ENCODE peak calls at places on chromosomes 4 and X, in four cellular contexts. One of them, this sample, is unnamed.

GRCh38 chr4:156298230-156298629 is 344.6 kb upstream of the CTSO start:
- DNase-seq in nephron progenitor cell: no peak
- DNase-seq in dorsolateral prefrontal cortex: no peak
- DNase-seq in fibroblast of mammary gland: peak
- DNase-seq in this sample: peak

GRCh38 chr4:78774395-78774794 is 1.8 kb upstream of the BMP2K start:
- DNase-seq in nephron progenitor cell: no peak
- DNase-seq in dorsolateral prefrontal cortex: no peak
- DNase-seq in fibroblast of mammary gland: no peak
- DNase-seq in this sample: no peak

GRCh38 chr4:12144051-12144450 is 715.4 kb upstream of the HS3ST1 start:
- DNase-seq in nephron progenitor cell: no peak
- DNase-seq in dorsolateral prefrontal cortex: no peak
- DNase-seq in fibroblast of mammary gland: no peak
- DNase-seq in this sample: no peak

GRCh38 chrX:44314259-44314734 is 29.2 kb downstream of the EFHC2 start:
- DNase-seq in nephron progenitor cell: no peak
- DNase-seq in fibroblast of mammary gland: peak
- DNase-seq in dorsolateral prefrontal cortex: no peak
- DNase-seq in this sample: peak

GRCh38 chr4:98491862-98492554 is 166.4 kb downstream of the TSPAN5 start:
- DNase-seq in fibroblast of mammary gland: peak
- DNase-seq in nephron progenitor cell: no peak
- DNase-seq in dorsolateral prefrontal cortex: peak
- DNase-seq in this sample: peak

GRCh38 chrX:108699368-108699767 is 37.0 kb downstream of the IRS4 start:
- DNase-seq in fibroblast of mammary gland: peak
- DNase-seq in dorsolateral prefrontal cortex: no peak
- DNase-seq in nephron progenitor cell: no peak
- DNase-seq in this sample: peak

GRCh38 chr4:15234585-15235126 is 193.2 kb upstream of the C1QTNF7 start:
- DNase-seq in fibroblast of mammary gland: peak
- DNase-seq in dorsolateral prefrontal cortex: no peak
- DNase-seq in nephron progenitor cell: no peak
- DNase-seq in this sample: peak

GRCh38 chrX:13747836-13748235 is 13.3 kb downstream of the OFD1 start:
- DNase-seq in dorsolateral prefrontal cortex: peak
- DNase-seq in nephron progenitor cell: no peak
- DNase-seq in fibroblast of mammary gland: peak
- DNase-seq in this sample: peak

GRCh38 chr4:22741744-22742143 is 49.0 kb downstream of the GBA3 start:
- DNase-seq in dorsolateral prefrontal cortex: no peak
- DNase-seq in fibroblast of mammary gland: no peak
- DNase-seq in nephron progenitor cell: no peak
- DNase-seq in this sample: no peak

GRCh38 chrX:114268643-114269042 is 315.2 kb upstream of the HTR2C start:
- DNase-seq in fibroblast of mammary gland: no peak
- DNase-seq in nephron progenitor cell: no peak
- DNase-seq in dorsolateral prefrontal cortex: no peak
- DNase-seq in this sample: no peak

GRCh38 chr4:147453561-147454141 is 27.2 kb upstream of the EDNRA start:
- DNase-seq in nephron progenitor cell: no peak
- DNase-seq in fibroblast of mammary gland: peak
- DNase-seq in dorsolateral prefrontal cortex: no peak
- DNase-seq in this sample: peak

GRCh38 chr4:108193891-108194672 is 25.4 kb upstream of the LEF1 start:
- DNase-seq in fibroblast of mammary gland: peak
- DNase-seq in nephron progenitor cell: no peak
- DNase-seq in dorsolateral prefrontal cortex: no peak
- DNase-seq in this sample: no peak

GRCh38 chr4:163554870-163555465 is 60.5 kb downstream of the TMA16 start:
- DNase-seq in fibroblast of mammary gland: peak
- DNase-seq in dorsolateral prefrontal cortex: no peak
- DNase-seq in nephron progenitor cell: no peak
- DNase-seq in this sample: peak

GRCh38 chrX:13101439-13102139 is 57.2 kb upstream of the FAM9C start:
- DNase-seq in fibroblast of mammary gland: peak
- DNase-seq in nephron progenitor cell: no peak
- DNase-seq in dorsolateral prefrontal cortex: no peak
- DNase-seq in this sample: peak

GRCh38 chr4:73487233-73487632 is 5.7 kb downstream of the AFM start:
- DNase-seq in nephron progenitor cell: no peak
- DNase-seq in fibroblast of mammary gland: no peak
- DNase-seq in dorsolateral prefrontal cortex: no peak
- DNase-seq in this sample: no peak

GRCh38 chr4:75939890-75940691 is 722 bp downstream of the NAAA start:
- DNase-seq in nephron progenitor cell: peak
- DNase-seq in dorsolateral prefrontal cortex: peak
- DNase-seq in fibroblast of mammary gland: peak
- DNase-seq in this sample: peak

GRCh38 chr4:75935628-75936027 is 5.2 kb downstream of the NAAA start:
- DNase-seq in fibroblast of mammary gland: no peak
- DNase-seq in nephron progenitor cell: no peak
- DNase-seq in dorsolateral prefrontal cortex: no peak
- DNase-seq in this sample: no peak

GRCh38 chr4:75940692-75941253 is at the start of gene NAAA:
- DNase-seq in dorsolateral prefrontal cortex: peak
- DNase-seq in fibroblast of mammary gland: peak
- DNase-seq in nephron progenitor cell: peak
- DNase-seq in this sample: peak
- TF ChIP-seq CTCF in dorsolateral prefrontal cortex: no peak
- TF ChIP-seq CTCF in fibroblast of mammary gland: no peak
- TF ChIP-seq CTCF in nephron progenitor cell: no peak
- TF ChIP-seq CTCF in this sample: no peak

GRCh38 chrX:138946941-138947340 is 235.4 kb upstream of the FGF13 start:
- DNase-seq in fibroblast of mammary gland: peak
- DNase-seq in dorsolateral prefrontal cortex: no peak
- DNase-seq in nephron progenitor cell: no peak
- DNase-seq in this sample: peak
- TF ChIP-seq CTCF in fibroblast of mammary gland: no peak
- TF ChIP-seq CTCF in dorsolateral prefrontal cortex: no peak
- TF ChIP-seq CTCF in nephron progenitor cell: no peak
- TF ChIP-seq CTCF in this sample: no peak

GRCh38 chr4:3368841-3369760 is 72.7 kb upstream of the HGFAC start:
- DNase-seq in fibroblast of mammary gland: no peak
- DNase-seq in dorsolateral prefrontal cortex: no peak
- DNase-seq in nephron progenitor cell: no peak
- DNase-seq in this sample: no peak

GRCh38 chr4:3371038-3371437 is 70.7 kb upstream of the HGFAC start:
- DNase-seq in dorsolateral prefrontal cortex: no peak
- DNase-seq in fibroblast of mammary gland: no peak
- DNase-seq in nephron progenitor cell: no peak
- DNase-seq in this sample: peak

GRCh38 chr4:3371581-3372001 is 70.2 kb upstream of the HGFAC start:
- DNase-seq in dorsolateral prefrontal cortex: no peak
- DNase-seq in nephron progenitor cell: peak
- DNase-seq in fibroblast of mammary gland: no peak
- DNase-seq in this sample: no peak

GRCh38 chr4:3368334-3368733 is 73.4 kb upstream of the HGFAC start:
- DNase-seq in dorsolateral prefrontal cortex: no peak
- DNase-seq in nephron progenitor cell: no peak
- DNase-seq in fibroblast of mammary gland: no peak
- DNase-seq in this sample: no peak

DNA sequence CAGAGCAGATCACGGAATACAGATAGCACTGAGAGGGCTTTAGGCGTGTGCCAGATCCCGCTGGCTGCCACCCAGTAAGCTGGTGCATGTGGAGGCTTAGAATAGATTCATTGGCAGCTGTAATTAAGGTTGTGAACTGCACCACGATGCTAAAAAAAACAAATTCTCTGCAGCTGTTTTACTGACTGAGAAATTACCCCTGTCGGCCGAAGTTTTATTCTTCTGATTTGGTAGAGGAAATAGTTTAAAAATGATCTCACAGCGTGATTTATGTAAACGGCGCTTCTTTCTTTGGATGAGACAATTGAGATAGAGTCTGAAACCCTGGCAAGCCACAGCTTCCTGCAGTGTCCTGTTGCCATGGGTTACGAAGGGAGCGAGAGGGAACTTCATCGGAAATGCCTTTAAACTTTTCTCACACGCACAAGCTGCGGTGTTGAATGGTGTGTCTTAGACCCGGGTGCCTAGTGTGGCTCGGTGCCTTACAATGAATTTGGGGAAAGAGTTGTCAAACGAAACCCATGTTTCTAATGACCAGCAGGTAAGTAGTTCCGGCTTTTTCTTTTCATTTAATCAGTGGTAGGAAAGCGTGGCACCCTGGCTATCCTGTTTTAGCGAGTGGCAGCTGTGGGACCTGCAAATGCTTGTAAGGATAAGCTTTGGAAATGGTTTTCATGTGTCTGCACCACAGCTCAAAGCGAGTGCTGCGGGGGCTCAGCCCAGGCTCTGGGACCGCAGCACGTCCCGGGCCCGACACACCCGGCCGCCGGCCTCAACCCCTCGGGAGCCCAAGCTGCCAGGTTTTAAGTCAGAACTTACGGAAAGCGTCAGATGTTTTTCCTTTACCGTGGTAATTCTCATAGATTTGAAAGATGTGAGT is 71.7 kb upstream of the HGFAC start:
- DNase-seq in nephron progenitor cell: no peak
- DNase-seq in dorsolateral prefrontal cortex: peak
- DNase-seq in fibroblast of mammary gland: peak
- DNase-seq in this sample: peak
- TF ChIP-seq CTCF in nephron progenitor cell: no peak
- TF ChIP-seq CTCF in dorsolateral prefrontal cortex: no peak
- TF ChIP-seq CTCF in fibroblast of mammary gland: no peak
- TF ChIP-seq CTCF in this sample: peak

GRCh38 chr4:6573986-6574746 is 823 bp upstream of the MAN2B2 start:
- DNase-seq in nephron progenitor cell: no peak
- DNase-seq in fibroblast of mammary gland: no peak
- DNase-seq in dorsolateral prefrontal cortex: no peak
- DNase-seq in this sample: no peak
- TF ChIP-seq CTCF in nephron progenitor cell: no peak
- TF ChIP-seq CTCF in fibroblast of mammary gland: no peak
- TF ChIP-seq CTCF in dorsolateral prefrontal cortex: no peak
- TF ChIP-seq CTCF in this sample: no peak